ENCODE peak calls at places on chromosomes 4 and X, in ten cellular contexts. L is fibroblast of pulmonary artery, T is skeletal muscle cell, M is aorta, P is tibial artery, I is pancreas, Y is AG04449, W is mammary epithelial cell, J is heart left ventricle, X is retinal pigment epithelial cell. E is an unnamed sample.

GRCh38 chr4:71487324-71487677 is 148.5 kb downstream of the SLC4A4 start:
- DNase-seq in L (no peak), T (no peak), M (no peak), P (no peak), I (no peak), Y (no peak), W (no peak), J (peak), X (no peak), E (no peak)

GRCh38 chrX:4936315-4936714 is 1222.9 kb upstream of the PRKX start:
- DNase-seq in L (no peak), T (no peak), M (no peak), P (no peak), I (no peak), Y (no peak), W (no peak), J (no peak), X (no peak), E (no peak)

GRCh38 chr4:85734446-85734845 is 259.5 kb downstream of the ARHGAP24 start:
- DNase-seq in L (no peak), T (no peak), M (no peak), P (no peak), I (no peak), Y (no peak), W (peak), J (no peak), X (no peak), E (no peak)

GRCh38 chr4:95835672-95836071 is 4.2 kb upstream of the PDHA2 start:
- DNase-seq in L (no peak), T (no peak), M (no peak), P (no peak), I (no peak), Y (no peak), W (no peak), J (no peak), X (no peak), E (no peak)

GRCh38 chrX:133590703-133591505 is 175.6 kb upstream of the GPC4 start:
- DNase-seq in L (peak), T (no peak), M (no peak), P (no peak), I (no peak), Y (no peak), W (peak), J (no peak), X (peak), E (no peak)

GRCh38 chr4:73740353-73740778 is at the start of gene CXCL8:
- DNase-seq in L (peak), T (peak), M (no peak), P (peak), I (peak), Y (no peak), W (peak), J (peak), X (no peak), E (no peak)

GRCh38 chrX:115584715-115585114 is 23.7 kb downstream of the PLS3 start:
- DNase-seq in L (peak), T (no peak), M (no peak), P (no peak), I (no peak), Y (no peak), W (peak), J (no peak), X (no peak), E (no peak)

GRCh38 chrX:110588164-110588563 is 207.5 kb downstream of the CHRDL1 start:
- DNase-seq in L (no peak), T (no peak), M (no peak), P (no peak), I (no peak), Y (no peak), W (no peak), J (no peak), X (no peak), E (no peak)

GRCh38 chr4:168710353-168710946 is 213.6 kb downstream of the PALLD start:
- DNase-seq in L (peak), T (no peak), M (no peak), P (no peak), I (no peak), Y (no peak), W (peak), J (peak), X (peak), E (no peak)

GRCh38 chrX:117376460-117376859 is 740.1 kb downstream of the KLHL13 start:
- DNase-seq in L (no peak), T (no peak), M (no peak), P (no peak), I (peak), Y (no peak), W (peak), J (no peak), X (no peak), E (no peak)

GRCh38 chrX:69503835-69504625 is at the start of gene NALF2:
- DNase-seq in L (peak), T (peak), M (peak), P (no peak), I (peak), Y (no peak), W (peak), J (peak), X (peak), E (no peak)

GRCh38 chr4:145734576-145735329 is 54.8 kb downstream of the C4orf51 start:
- DNase-seq in L (peak), T (peak), M (peak), P (peak), I (peak), Y (peak), W (peak), J (peak), X (peak), E (peak)

GRCh38 chr4:145732416-145732815 is 52.5 kb downstream of the C4orf51 start:
- DNase-seq in L (no peak), T (no peak), M (no peak), P (no peak), I (no peak), Y (no peak), W (no peak), J (no peak), X (no peak), E (no peak)

GRCh38 chr4:145732895-145733880 is 53.2 kb downstream of the C4orf51 start:
- DNase-seq in L (peak), T (peak), M (peak), P (peak), I (peak), Y (peak), W (peak), J (peak), X (peak), E (peak)

GRCh38 chr4:145735330-145735638 is 55.3 kb downstream of the C4orf51 start:
- DNase-seq in L (peak), T (peak), M (no peak), P (no peak), I (no peak), Y (peak), W (peak), J (no peak), X (peak), E (peak)

DNA sequence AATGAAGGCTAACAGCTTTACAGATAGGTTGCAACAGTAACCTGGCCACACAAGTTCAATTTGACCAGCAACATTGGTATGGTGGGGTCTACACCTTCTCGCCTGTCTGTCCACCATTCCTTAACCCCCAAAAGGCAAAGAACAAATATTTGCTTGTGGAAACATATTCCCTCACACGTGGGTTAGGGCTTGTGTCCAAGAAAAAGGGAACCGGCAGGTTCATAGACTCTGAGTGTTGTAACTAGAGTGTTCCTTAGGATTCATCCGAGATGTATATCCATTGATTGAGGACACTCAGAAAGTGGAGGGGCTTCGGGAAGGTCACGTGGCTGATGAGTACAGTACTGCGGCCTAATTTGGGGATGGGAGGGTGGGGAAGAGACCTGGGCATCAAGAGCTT is 54.1 kb downstream of the C4orf51 start:
- DNase-seq in L (peak), T (no peak), M (no peak), P (no peak), I (no peak), Y (no peak), W (no peak), J (no peak), X (no peak), E (no peak)
- H3K4me3 ChIP-seq in L (peak), T (peak), M (no peak), P (peak), I (no peak), Y (peak), W (no peak), J (peak), X (no peak), E (no peak)

GRCh38 chrX:24153175-24153795 is 3.8 kb downstream of the ZFX start:
- DNase-seq in L (no peak), T (no peak), M (no peak), P (no peak), I (no peak), Y (no peak), W (peak), J (no peak), X (no peak), E (no peak)
- H3K4me3 ChIP-seq in L (peak), T (no peak), M (no peak), P (no peak), I (peak), Y (peak), W (no peak), J (no peak), X (no peak), E (peak)

GRCh38 chrX:107826286-107827136 is 845 bp downstream of the MID2 start:
- DNase-seq in L (peak), T (no peak), M (peak), P (peak), I (peak), Y (no peak), W (peak), J (peak), X (no peak), E (no peak)

GRCh38 chrX:107825698-107826285 is at the start of gene MID2:
- DNase-seq in L (peak), T (no peak), M (peak), P (peak), I (peak), Y (no peak), W (peak), J (peak), X (no peak), E (no peak)

GRCh38 chrX:107827137-107827831 is 1.6 kb downstream of the MID2 start:
- DNase-seq in L (peak), T (no peak), M (no peak), P (no peak), I (no peak), Y (no peak), W (peak), J (no peak), X (no peak), E (no peak)

GRCh38 chrX:107829880-107830279 is 4.2 kb downstream of the MID2 start:
- DNase-seq in L (no peak), T (no peak), M (no peak), P (no peak), I (no peak), Y (no peak), W (no peak), J (no peak), X (no peak), E (no peak)

GRCh38 chrX:107827852-107828251 is 2.2 kb downstream of the MID2 start:
- DNase-seq in L (no peak), T (no peak), M (no peak), P (no peak), I (no peak), Y (no peak), W (peak), J (no peak), X (no peak), E (no peak)
- H3K4me3 ChIP-seq in L (peak), T (no peak), M (peak), P (no peak), I (no peak), Y (no peak), W (no peak), J (no peak), X (no peak), E (no peak)

GRCh38 chr4:139767585-139767984 is 102.0 kb downstream of the MGST2 start:
- DNase-seq in L (no peak), T (no peak), M (no peak), P (no peak), I (no peak), Y (no peak), W (no peak), J (no peak), X (no peak), E (no peak)
- H3K4me3 ChIP-seq in L (no peak), T (no peak), M (no peak), P (no peak), I (no peak), Y (no peak), W (no peak), J (no peak), X (no peak), E (no peak)

GRCh38 chr4:188986271-188986689 is 847.0 kb downstream of the TRIML1 start:
- DNase-seq in L (no peak), T (peak), M (no peak), P (no peak), I (no peak), Y (peak), W (peak), J (no peak), X (peak), E (peak)
- H3K4me3 ChIP-seq in L (no peak), T (no peak), M (no peak), P (no peak), I (no peak), Y (no peak), W (no peak), J (no peak), X (no peak), E (no peak)

E was measured in BJ.